ENCODE peak calls at places on chromosomes 16 and 17, in seven cellular contexts. J, I, M, E, N, F and C are unnamed samples.

GRCh38 chr17:428414-428813 is 75.8 kb upstream of the RPH3AL start:
- DNase-seq in J (no peak), I (no peak), M (no peak), E (no peak), N (no peak), F (no peak), C (no peak)

GRCh38 chr16:80117731-80118130 is 423.1 kb upstream of the DYNLRB2 start:
- DNase-seq in J (no peak), I (no peak), M (no peak), E (no peak), N (no peak), F (no peak), C (no peak)

GRCh38 chr17:68431661-68432071 is 25.6 kb downstream of the WIPI1 start:
- DNase-seq in J (peak), I (peak), M (peak), E (peak), N (no peak), F (peak), C (peak)

GRCh38 chr16:3190949-3191353 is 2.9 kb downstream of the OR1F1 start:
- DNase-seq in J (no peak), I (no peak), M (peak), E (no peak), N (no peak), F (no peak), C (no peak)

GRCh38 chr16:29007865-29008593 is 23.2 kb downstream of the LAT start:
- DNase-seq in J (no peak), I (no peak), M (no peak), E (no peak), N (no peak), F (peak), C (no peak)

GRCh38 chr16:67022531-67023214 is 6.3 kb upstream of the CBFB start:
- DNase-seq in J (no peak), I (no peak), M (no peak), E (no peak), N (no peak), F (no peak), C (no peak)

GRCh38 chr17:77867976-77868713 is 90.4 kb upstream of the TNRC6C start:
- DNase-seq in J (no peak), I (no peak), M (no peak), E (no peak), N (no peak), F (no peak), C (no peak)

GRCh38 chr16:22213236-22213635 is 7.2 kb downstream of the EEF2K start:
- DNase-seq in J (no peak), I (no peak), M (no peak), E (no peak), N (no peak), F (no peak), C (no peak)

GRCh38 chr16:87924041-87924851 is 12.1 kb downstream of the CA5A start:
- DNase-seq in J (no peak), I (no peak), M (no peak), E (no peak), N (peak), F (no peak), C (no peak)

GRCh38 chr17:31467502-31468256 is 76.2 kb downstream of the RAB11FIP4 start:
- DNase-seq in J (peak), I (no peak), M (peak), E (peak), N (no peak), F (no peak), C (no peak)

GRCh38 chr16:89506791-89507191 is 1.4 kb upstream of the SPG7 start:
- DNase-seq in J (no peak), I (no peak), M (no peak), E (no peak), N (no peak), F (no peak), C (no peak)

GRCh38 chr16:86835981-86836380 is 257.6 kb downstream of the FOXL1 start:
- DNase-seq in J (no peak), I (no peak), M (no peak), E (no peak), N (no peak), F (no peak), C (no peak)

GRCh38 chr17:78716814-78717393 is 65.2 kb downstream of the CYTH1 start:
- DNase-seq in J (peak), I (no peak), M (no peak), E (peak), N (no peak), F (no peak), C (no peak)

GRCh38 chr17:60695960-60696359 is 18.3 kb downstream of the BCAS3 start:
- DNase-seq in J (no peak), I (no peak), M (no peak), E (no peak), N (no peak), F (no peak), C (no peak)

GRCh38 chr16:68902376-68903345 is 59.3 kb downstream of the TANGO6 start:
- DNase-seq in J (peak), I (peak), M (peak), E (peak), N (no peak), F (peak), C (peak)

GRCh38 chr16:70252355-70252988 is 732 bp upstream of the EXOSC6 start:
- DNase-seq in J (peak), I (no peak), M (no peak), E (peak), N (no peak), F (peak), C (peak)

GRCh38 chr17:66537518-66537917 is 235.1 kb downstream of the PRKCA start:
- DNase-seq in J (no peak), I (no peak), M (no peak), E (no peak), N (no peak), F (no peak), C (no peak)

GRCh38 chr16:15967223-15967546 is 17.8 kb downstream of the ABCC1 start:
- DNase-seq in J (no peak), I (no peak), M (no peak), E (no peak), N (no peak), F (no peak), C (no peak)

GRCh38 chr16:69106491-69107291 is 1.2 kb downstream of the HAS3 start:
- DNase-seq in J (peak), I (no peak), M (no peak), E (peak), N (no peak), F (peak), C (peak)

GRCh38 chr17:83113381-83113780 is 34.0 kb downstream of the METRNL start:
- DNase-seq in J (no peak), I (no peak), M (no peak), E (no peak), N (no peak), F (no peak), C (no peak)

GRCh38 chr16:85275533-85276249 is 163.4 kb upstream of the CIBAR2 start:
- DNase-seq in J (peak), I (peak), M (peak), E (peak), N (no peak), F (peak), C (peak)

GRCh38 chr16:27446721-27447120 is 44.7 kb downstream of the IL21R start:
- DNase-seq in J (no peak), I (no peak), M (no peak), E (no peak), N (no peak), F (no peak), C (no peak)

GRCh38 chr17:28204751-28205150 is 114.2 kb upstream of the TMEM97 start:
- DNase-seq in J (no peak), I (no peak), M (no peak), E (no peak), N (no peak), F (no peak), C (no peak)

GRCh38 chr17:29569245-29569950 is 897 bp downstream of the TP53I13 start:
- DNase-seq in J (no peak), I (no peak), M (no peak), E (peak), N (no peak), F (no peak), C (no peak)

GRCh38 chr16:53053967-53054669 is 673 bp upstream of the CHD9 start:
- DNase-seq in J (no peak), I (no peak), M (peak), E (peak), N (no peak), F (peak), C (peak)

GRCh38 chr16:89489731-89490385 is 503 bp downstream of the ANKRD11 start:
- DNase-seq in J (no peak), I (no peak), M (no peak), E (peak), N (no peak), F (peak), C (no peak)

GRCh38 chr16:11413907-11414595 is 68.8 kb downstream of the RMI2 start:
- DNase-seq in J (no peak), I (no peak), M (no peak), E (no peak), N (no peak), F (no peak), C (no peak)

GRCh38 chr17:12995106-12995895 is 22.5 kb downstream of the ELAC2 start:
- DNase-seq in J (no peak), I (no peak), M (no peak), E (no peak), N (no peak), F (no peak), C (no peak)

GRCh38 chr16:87653234-87653633 is 50.9 kb downstream of the JPH3 start:
- DNase-seq in J (no peak), I (peak), M (peak), E (peak), N (no peak), F (peak), C (peak)

GRCh38 chr17:33858121-33858520 is 397.0 kb upstream of the CCL2 start:
- DNase-seq in J (no peak), I (no peak), M (no peak), E (no peak), N (no peak), F (no peak), C (no peak)

GRCh38 chr17:31216053-31216751 is 80.8 kb downstream of the OMG start:
- DNase-seq in J (no peak), I (peak), M (peak), E (peak), N (peak), F (no peak), C (peak)

GRCh38 chr16:89460556-89460955 is 29.8 kb downstream of the ANKRD11 start:
- DNase-seq in J (no peak), I (no peak), M (no peak), E (no peak), N (no peak), F (no peak), C (no peak)

GRCh38 chr16:48590476-48590875 is 19.5 kb downstream of the N4BP1 start:
- DNase-seq in J (no peak), I (no peak), M (no peak), E (no peak), N (no peak), F (no peak), C (no peak)

GRCh38 chr16:48597563-48598392 is 12.2 kb downstream of the N4BP1 start:
- DNase-seq in J (no peak), I (no peak), M (no peak), E (no peak), N (no peak), F (no peak), C (no peak)

GRCh38 chr16:48596326-48596725 is 13.7 kb downstream of the N4BP1 start:
- DNase-seq in J (no peak), I (no peak), M (no peak), E (no peak), N (no peak), F (no peak), C (no peak)

GRCh38 chr16:48591976-48592375 is 18.0 kb downstream of the N4BP1 start:
- DNase-seq in J (no peak), I (no peak), M (no peak), E (no peak), N (no peak), F (no peak), C (no peak)

DNA sequence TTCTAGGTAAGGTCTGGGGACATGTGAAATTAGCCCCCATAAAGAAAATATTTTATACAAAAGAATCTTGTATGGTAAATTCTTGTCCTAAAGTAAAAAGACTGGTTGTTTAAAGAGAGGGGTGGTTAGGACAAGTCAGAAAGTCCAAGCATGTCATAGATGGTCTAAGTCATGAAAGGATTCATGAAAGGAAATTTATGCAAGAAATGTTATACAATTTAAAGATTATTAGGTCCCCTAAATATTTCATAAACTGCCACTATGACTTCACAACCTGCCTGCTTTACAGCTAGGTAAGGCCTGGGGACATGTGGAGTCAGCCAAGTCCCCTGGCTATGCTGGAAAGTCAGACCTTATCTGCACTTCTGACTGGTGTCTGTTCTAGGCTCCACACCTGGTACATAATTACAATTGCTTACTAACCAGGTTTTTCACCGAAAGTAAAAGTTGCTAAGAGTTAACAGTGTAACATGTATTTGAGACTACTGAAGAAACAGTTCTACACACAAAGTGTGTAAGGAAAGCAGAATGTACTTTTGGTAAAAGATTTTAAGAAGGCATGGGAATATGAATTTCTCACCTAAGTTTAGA is 17.0 kb downstream of the N4BP1 start:
- DNase-seq in J (no peak), I (no peak), M (no peak), E (no peak), N (no peak), F (no peak), C (no peak)
- TF ChIP-seq JUND in J (no peak), I (no peak), M (no peak), E (no peak), N (no peak), F (no peak), C (no peak)

GRCh38 chr17:57868007-57868774 is 18.3 kb upstream of the MRPS23 start:
- DNase-seq in J (peak), I (peak), M (peak), E (peak), N (peak), F (peak), C (no peak)

GRCh38 chr17:57870283-57870635 is 20.4 kb upstream of the MRPS23 start:
- DNase-seq in J (no peak), I (no peak), M (no peak), E (no peak), N (no peak), F (no peak), C (peak)

GRCh38 chr17:57868775-57869598 is 19.1 kb upstream of the MRPS23 start:
- DNase-seq in J (no peak), I (no peak), M (no peak), E (no peak), N (no peak), F (no peak), C (no peak)

GRCh38 chr17:57871155-57871554 is 21.3 kb upstream of the MRPS23 start:
- DNase-seq in J (no peak), I (no peak), M (no peak), E (no peak), N (no peak), F (no peak), C (no peak)

DNA sequence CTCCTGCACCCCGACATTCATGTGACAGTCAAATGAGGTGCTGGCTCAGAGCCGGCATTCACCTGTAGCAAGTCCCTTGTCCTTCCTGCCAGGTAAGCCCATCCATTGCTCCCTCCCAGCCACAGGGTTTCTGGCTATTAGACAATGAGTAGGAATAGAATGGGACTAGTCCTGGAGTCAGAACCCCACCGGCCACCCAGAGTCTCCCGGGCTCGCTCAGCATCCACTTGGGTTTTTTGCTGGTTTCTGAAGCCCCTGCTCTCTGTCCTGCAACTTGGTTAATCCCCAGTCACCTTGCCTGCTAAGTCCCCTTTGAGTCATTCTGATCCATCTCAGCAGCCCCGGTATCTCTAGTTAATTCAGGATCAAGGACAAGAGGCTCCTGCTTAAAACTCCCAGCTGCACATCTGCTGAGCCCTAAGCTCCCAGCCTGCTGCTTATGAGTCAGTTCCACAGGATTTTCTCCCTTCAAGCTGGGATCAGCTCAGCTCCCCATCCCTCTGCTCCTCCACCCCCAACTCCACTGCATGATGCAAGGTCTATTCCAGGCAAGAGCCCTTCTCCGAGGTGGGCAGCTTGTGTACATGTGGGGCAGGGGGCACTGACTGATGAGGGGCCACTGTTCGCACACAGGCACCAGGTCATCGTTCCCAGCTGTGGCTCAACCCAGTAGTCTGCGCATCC is 19.9 kb upstream of the MRPS23 start:
- DNase-seq in J (no peak), I (no peak), M (no peak), E (no peak), N (no peak), F (no peak), C (no peak)
- TF ChIP-seq JUND in J (no peak), I (no peak), M (no peak), E (peak), N (no peak), F (no peak), C (no peak)

DNA sequence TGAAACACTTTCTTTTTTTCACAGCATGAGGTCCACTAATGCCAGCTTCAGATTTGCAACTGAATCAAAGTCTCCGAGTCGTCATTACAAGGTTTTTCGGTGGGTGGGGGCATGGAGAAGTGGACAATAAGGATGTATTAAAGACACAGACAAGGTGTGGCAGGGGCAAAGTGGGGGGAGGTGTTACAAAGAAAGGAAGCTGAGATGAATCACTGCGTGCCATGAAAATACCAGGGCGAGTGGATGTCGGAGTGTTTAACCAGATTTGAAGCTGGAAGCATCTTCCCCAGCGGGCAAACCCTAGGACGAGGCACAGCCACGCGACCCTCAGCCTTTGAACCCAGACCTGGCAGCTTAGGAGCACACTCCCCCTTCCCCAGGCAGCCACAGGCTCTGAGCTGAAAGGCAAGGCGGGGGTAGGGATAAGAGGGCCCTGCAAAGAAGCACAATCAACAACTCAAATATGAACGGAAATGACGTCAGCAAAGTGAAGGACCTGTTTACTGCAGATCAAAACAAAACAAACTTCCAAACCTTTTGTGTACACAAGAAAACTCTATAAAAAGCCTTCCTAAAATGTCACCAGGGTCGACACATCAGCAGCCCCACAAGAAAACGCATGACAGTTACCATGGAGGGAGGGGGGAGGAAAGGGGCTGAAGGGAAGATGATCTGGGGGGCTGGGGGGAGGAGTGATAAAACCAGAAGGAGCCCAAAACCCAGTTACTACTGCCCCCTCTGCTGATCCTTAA is 5.6 kb upstream of the ZFHX3 start:
- DNase-seq in J (no peak), I (peak), M (peak), E (peak), N (no peak), F (no peak), C (no peak)
- TF ChIP-seq JUND in J (peak), I (peak), M (peak), E (peak), N (no peak), F (no peak), C (no peak)

GRCh38 chr16:65889533-65889966 is 476.9 kb upstream of the CDH5 start:
- DNase-seq in J (no peak), I (no peak), M (no peak), E (no peak), N (no peak), F (no peak), C (peak)
- TF ChIP-seq JUND in J (no peak), I (no peak), M (no peak), E (no peak), N (no peak), F (no peak), C (no peak)

GRCh38 chr16:77805403-77805802 is 17.0 kb downstream of the VAT1L start:
- DNase-seq in J (no peak), I (no peak), M (no peak), E (peak), N (no peak), F (no peak), C (no peak)
- TF ChIP-seq JUND in J (no peak), I (no peak), M (no peak), E (no peak), N (no peak), F (no peak), C (no peak)